ENCODE peak calls at places on chromosomes 13 and 19, in seven cellular contexts. Z is AG10803; C is GM12865; S is heart left ventricle; I is gastrocnemius medialis; D is fibroblast of the aortic adventitia; K is CD8-positive, alpha-beta T cell. M is an unnamed sample.

GRCh38 chr13:102847272-102848234 is 1.7 kb downstream of the ERCC5 start:
- DNase-seq in D (peak; percentile 73), K (no peak), I (no peak), S (no peak), Z (peak; percentile 54), C (peak; percentile 56), M (no peak)

GRCh38 chr19:17951151-17952040 is 15.5 kb upstream of the KCNN1 start:
- DNase-seq in C (peak; percentile 56), Z (no peak), S (no peak), I (no peak), D (no peak), K (no peak), M (peak; percentile 78)

GRCh38 chr13:94968757-94969086 is 256.4 kb upstream of the SOX21 start:
- DNase-seq in C (no peak), K (no peak), Z (no peak), S (no peak), D (peak; percentile 4), I (no peak), M (no peak)

GRCh38 chr19:51372649-51373504 is at the start of gene NKG7:
- DNase-seq in Z (no peak), C (peak; percentile 80), I (no peak), K (peak; percentile 65), D (no peak), S (no peak), M (peak; percentile 79)

GRCh38 chr13:24178847-24179845 is 18.6 kb downstream of the SPATA13 start:
- DNase-seq in I (no peak), Z (peak; percentile 36), K (no peak), C (no peak), S (no peak), D (peak; percentile 46), M (no peak)

GRCh38 chr19:14375055-14375581 is 6.1 kb upstream of the ADGRE5 start:
- DNase-seq in Z (no peak), K (no peak), I (peak; percentile 48), C (peak; percentile 80), S (peak; percentile 66), D (no peak), M (peak; percentile 77)

GRCh38 chr13:46345866-46346265 is 41.2 kb downstream of the RUBCNL start:
- DNase-seq in S (no peak), I (no peak), Z (peak; percentile 55), C (no peak), D (peak; percentile 51), K (no peak), M (no peak)

GRCh38 chr19:33785795-33786194 is 10.9 kb upstream of the KCTD15 start:
- DNase-seq in I (no peak), C (no peak), Z (peak; percentile 41), K (no peak), S (no peak), D (peak; percentile 36), M (no peak)

GRCh38 chr13:48531416-48532145 is 1.3 kb downstream of the RCBTB2 start:
- DNase-seq in S (no peak), I (no peak), Z (no peak), C (peak; percentile 27), K (no peak), D (no peak), M (no peak)

GRCh38 chr19:48868196-48868886 is at the start of gene PLEKHA4:
- DNase-seq in K (no peak), I (peak; percentile 56), S (peak; percentile 84), D (peak; percentile 57), C (no peak), Z (peak; percentile 51), M (no peak)

GRCh38 chr13:99335087-99335486 is 27.9 kb upstream of the GPR183 start:
- DNase-seq in C (no peak), K (no peak), S (no peak), D (no peak), I (no peak), Z (no peak), M (no peak)

GRCh38 chr19:42274065-42274682 is 5.1 kb downstream of the CIC start:
- DNase-seq in K (no peak), Z (no peak), D (no peak), C (no peak), S (no peak), I (no peak), M (no peak)

GRCh38 chr19:40597329-40597838 is 3.8 kb upstream of the LTBP4 start:
- DNase-seq in C (no peak), I (no peak), K (no peak), S (no peak), D (no peak), Z (no peak), M (no peak)

GRCh38 chr19:8505680-8506401 is 3.4 kb upstream of the PRAM1 start:
- DNase-seq in C (peak; percentile 73), S (peak; percentile 90), I (peak; percentile 88), K (peak; percentile 64), D (peak; percentile 62), Z (peak; percentile 55), M (peak; percentile 87)

GRCh38 chr13:73090116-73090811 is 31.5 kb downstream of the KLF5 start:
- DNase-seq in S (no peak), I (no peak), C (peak; percentile 17), K (no peak), D (peak; percentile 69), Z (peak; percentile 62), M (no peak)

GRCh38 chr13:97328222-97328790 is 105.7 kb upstream of the RAP2A start:
- DNase-seq in D (peak; percentile 91), I (peak; percentile 41), Z (peak; percentile 90), K (no peak), C (no peak), S (no peak), M (no peak)

GRCh38 chr19:5080030-5080644 is 111.2 kb downstream of the KDM4B start:
- DNase-seq in I (no peak), D (no peak), C (no peak), K (no peak), S (no peak), Z (no peak), M (no peak)

GRCh38 chr19:58218899-58219298 is 9.8 kb upstream of the ZNF544 start:
- DNase-seq in D (no peak), Z (no peak), I (no peak), C (peak; percentile 56), S (no peak), K (no peak), M (no peak)
- TF ChIP-seq CTCF in D (no peak), Z (no peak), I (no peak), C (peak; percentile 22), S (no peak), K (peak; percentile 26), M (peak; percentile 10)

GRCh38 chr19:54390942-54391577 is 24.2 kb upstream of the TTYH1 start:
- DNase-seq in K (peak; percentile 56), S (no peak), D (peak; percentile 69), I (no peak), C (peak; percentile 76), Z (peak; percentile 65), M (peak; percentile 71)

GRCh38 chr19:54393381-54393780 is 21.9 kb upstream of the TTYH1 start:
- DNase-seq in K (no peak), I (no peak), D (peak; percentile 27), S (no peak), Z (no peak), C (no peak), M (no peak)

GRCh38 chr19:54392078-54392477 is 23.2 kb upstream of the TTYH1 start:
- DNase-seq in C (no peak), K (no peak), Z (no peak), S (no peak), D (no peak), I (no peak), M (no peak)

GRCh38 chr19:54389556-54389955 is 24.8 kb upstream of the LAIR1 start:
- DNase-seq in K (no peak), I (no peak), S (no peak), D (no peak), Z (no peak), C (no peak), M (no peak)

DNA sequence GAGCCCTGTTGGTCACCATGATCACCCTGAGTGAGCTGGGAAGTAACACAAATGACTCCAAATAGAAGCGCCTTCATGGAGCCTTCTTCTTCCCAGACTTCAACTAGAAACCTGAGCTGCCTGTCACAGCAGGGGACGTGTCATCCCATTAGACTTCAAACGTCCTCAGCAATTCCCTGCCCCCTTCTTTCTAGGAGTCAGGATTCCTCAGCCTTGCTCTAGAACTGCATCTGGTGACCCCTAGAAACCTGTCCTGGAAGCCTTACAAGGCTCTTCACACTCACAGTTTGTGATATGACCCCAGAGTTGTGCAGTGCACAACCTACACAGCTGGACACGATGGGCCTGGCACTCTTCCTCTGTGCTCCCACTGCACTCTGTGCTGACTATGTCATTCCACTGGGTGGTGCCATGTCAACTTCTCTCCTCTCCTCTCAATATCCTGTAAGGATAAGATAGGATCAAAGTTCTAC is 23.6 kb upstream of the TTYH1 start:
- DNase-seq in D (no peak), I (no peak), Z (no peak), C (no peak), S (no peak), K (no peak), M (no peak)
- TF ChIP-seq CTCF in D (no peak), I (no peak), Z (peak; percentile 3), C (no peak), S (no peak), K (no peak), M (no peak)

GRCh38 chr19:44905437-44906160 is at the start of gene APOE:
- DNase-seq in K (no peak), S (no peak), I (no peak), Z (no peak), C (no peak), D (no peak), M (no peak)

GRCh38 chr19:44907613-44908012 is 2.0 kb downstream of the APOE start:
- DNase-seq in Z (no peak), D (no peak), C (no peak), I (no peak), S (no peak), K (no peak), M (no peak)

GRCh38 chr19:44903216-44903601 is 2.4 kb upstream of the APOE start:
- DNase-seq in K (no peak), S (no peak), C (no peak), I (no peak), D (no peak), Z (no peak), M (no peak)

GRCh38 chr19:44903602-44904425 is 1.8 kb upstream of the APOE start:
- DNase-seq in D (peak; percentile 63), K (peak; percentile 65), I (peak; percentile 42), C (peak; percentile 74), S (peak; percentile 87), Z (peak; percentile 49), M (peak; percentile 89)

GRCh38 chr19:44904426-44904994 is 1.1 kb upstream of the APOE start:
- DNase-seq in S (no peak), I (no peak), K (no peak), C (peak; percentile 25), Z (no peak), D (no peak), M (no peak)
- TF ChIP-seq CTCF in S (no peak), I (no peak), K (no peak), C (peak; percentile 16), Z (peak; percentile 24), D (peak; percentile 13), M (no peak)

DNA sequence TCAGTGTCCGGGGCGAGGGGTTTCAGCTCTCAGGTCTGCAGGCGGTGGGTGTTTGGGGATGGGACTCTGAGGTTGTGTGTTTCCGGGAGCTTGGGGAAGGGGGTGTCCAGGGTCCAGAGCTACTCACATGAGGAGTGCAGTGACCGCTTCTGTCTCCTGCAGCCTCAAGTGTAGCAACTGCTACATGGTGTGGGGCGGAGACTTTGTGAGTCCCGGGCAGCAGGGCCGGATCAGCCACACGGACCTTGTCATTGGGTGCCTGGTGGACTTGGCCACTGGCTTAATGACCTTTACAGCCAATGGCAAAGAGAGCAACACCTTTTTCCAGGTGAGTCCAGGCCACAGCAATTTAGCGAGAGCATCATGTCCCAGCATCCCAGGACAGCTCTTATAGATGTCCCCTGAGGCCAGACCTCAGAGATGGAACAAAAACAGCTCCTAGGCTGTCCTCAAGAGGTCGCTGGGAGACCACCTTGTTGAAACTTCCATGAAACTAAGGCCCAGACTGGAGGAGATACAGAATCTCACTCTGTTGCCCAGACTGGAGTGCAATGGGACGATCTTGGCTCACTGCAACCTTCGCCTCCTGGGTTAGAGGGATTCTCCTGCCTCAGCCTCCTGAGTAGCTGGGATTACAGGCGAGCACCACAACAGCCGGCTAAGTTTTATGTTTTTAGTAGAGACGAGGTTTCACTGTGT is 44.9 kb downstream of the RYR1 start:
- DNase-seq in C (peak; percentile 38), S (no peak), I (no peak), K (no peak), Z (no peak), D (peak; percentile 1), M (no peak)
- TF ChIP-seq CTCF in C (peak; percentile 40), S (no peak), I (no peak), K (no peak), Z (peak; percentile 3), D (no peak), M (no peak)